ENCODE peak calls at places on chromosomes 11 and 22, in nine cellular contexts. One of them, this sample, is unnamed.

GRCh38 chr11:20360650-20361049 is 2.9 kb upstream of the HTATIP2 start:
- DNase-seq in transverse colon: peak; percentile 24
- DNase-seq in fibroblast of lung: peak; percentile 67
- DNase-seq in hepatocyte: no peak
- DNase-seq in cardiac muscle cell: no peak
- DNase-seq in mammary epithelial cell: peak; percentile 22
- DNase-seq in osteoblast: peak; percentile 41
- DNase-seq in thyroid gland: no peak
- DNase-seq in colonic mucosa: no peak
- DNase-seq in this sample: no peak

GRCh38 chr11:109512680-109513079 is 90.7 kb downstream of the C11orf87 start:
- DNase-seq in transverse colon: no peak
- DNase-seq in fibroblast of lung: no peak
- DNase-seq in hepatocyte: no peak
- DNase-seq in cardiac muscle cell: no peak
- DNase-seq in mammary epithelial cell: no peak
- DNase-seq in osteoblast: no peak
- DNase-seq in thyroid gland: no peak
- DNase-seq in colonic mucosa: no peak
- DNase-seq in this sample: no peak

GRCh38 chr22:19621372-19622060 is 92.8 kb upstream of the SEPTIN5 start:
- DNase-seq in transverse colon: no peak
- DNase-seq in fibroblast of lung: no peak
- DNase-seq in hepatocyte: no peak
- DNase-seq in cardiac muscle cell: no peak
- DNase-seq in mammary epithelial cell: no peak
- DNase-seq in osteoblast: peak; percentile 58
- DNase-seq in thyroid gland: peak; percentile 63
- DNase-seq in colonic mucosa: no peak
- DNase-seq in this sample: no peak

GRCh38 chr22:40183029-40183581 is 5.4 kb downstream of the TNRC6B start:
- DNase-seq in transverse colon: peak; percentile 33
- DNase-seq in fibroblast of lung: peak; percentile 80
- DNase-seq in hepatocyte: peak; percentile 80
- DNase-seq in cardiac muscle cell: peak; percentile 77
- DNase-seq in mammary epithelial cell: peak; percentile 50
- DNase-seq in osteoblast: peak; percentile 44
- DNase-seq in thyroid gland: no peak
- DNase-seq in colonic mucosa: no peak
- DNase-seq in this sample: no peak

GRCh38 chr11:27350503-27350902 is 12.5 kb downstream of the CCDC34 start:
- DNase-seq in transverse colon: no peak
- DNase-seq in fibroblast of lung: peak; percentile 63
- DNase-seq in hepatocyte: no peak
- DNase-seq in cardiac muscle cell: no peak
- DNase-seq in mammary epithelial cell: no peak
- DNase-seq in osteoblast: no peak
- DNase-seq in thyroid gland: no peak
- DNase-seq in colonic mucosa: no peak
- DNase-seq in this sample: no peak

GRCh38 chr11:123525072-123525471 is 95.0 kb downstream of the GRAMD1B start:
- DNase-seq in transverse colon: no peak
- DNase-seq in fibroblast of lung: no peak
- DNase-seq in hepatocyte: no peak
- DNase-seq in cardiac muscle cell: peak; percentile 9
- DNase-seq in mammary epithelial cell: no peak
- DNase-seq in osteoblast: peak; percentile 48
- DNase-seq in thyroid gland: no peak
- DNase-seq in colonic mucosa: no peak
- DNase-seq in this sample: no peak

GRCh38 chr22:42719656-42720262 is 911 bp downstream of the A4GALT start:
- DNase-seq in transverse colon: no peak
- DNase-seq in fibroblast of lung: no peak
- DNase-seq in hepatocyte: no peak
- DNase-seq in cardiac muscle cell: no peak
- DNase-seq in mammary epithelial cell: no peak
- DNase-seq in osteoblast: peak; percentile 85
- DNase-seq in thyroid gland: no peak
- DNase-seq in colonic mucosa: no peak
- DNase-seq in this sample: no peak

GRCh38 chr11:1042626-1043562 is 6.4 kb upstream of the MUC6 start:
- DNase-seq in transverse colon: no peak
- DNase-seq in fibroblast of lung: no peak
- DNase-seq in hepatocyte: no peak
- DNase-seq in cardiac muscle cell: no peak
- DNase-seq in mammary epithelial cell: no peak
- DNase-seq in osteoblast: peak; percentile 90
- DNase-seq in thyroid gland: no peak
- DNase-seq in colonic mucosa: no peak
- DNase-seq in this sample: peak; percentile 5

GRCh38 chr11:57123590-57123989 is 58.2 kb upstream of the LRRC55 start:
- DNase-seq in transverse colon: no peak
- DNase-seq in fibroblast of lung: no peak
- DNase-seq in hepatocyte: peak; percentile 17
- DNase-seq in cardiac muscle cell: no peak
- DNase-seq in mammary epithelial cell: no peak
- DNase-seq in osteoblast: no peak
- DNase-seq in thyroid gland: no peak
- DNase-seq in colonic mucosa: no peak
- DNase-seq in this sample: no peak

GRCh38 chr11:57126766-57127400 is 54.9 kb upstream of the LRRC55 start:
- DNase-seq in transverse colon: no peak
- DNase-seq in fibroblast of lung: no peak
- DNase-seq in hepatocyte: no peak
- DNase-seq in cardiac muscle cell: peak; percentile 41
- DNase-seq in mammary epithelial cell: no peak
- DNase-seq in osteoblast: no peak
- DNase-seq in thyroid gland: no peak
- DNase-seq in colonic mucosa: no peak
- DNase-seq in this sample: no peak

GRCh38 chr11:57121996-57122395 is 59.8 kb upstream of the LRRC55 start:
- DNase-seq in transverse colon: no peak
- DNase-seq in fibroblast of lung: no peak
- DNase-seq in hepatocyte: no peak
- DNase-seq in cardiac muscle cell: peak; percentile 37
- DNase-seq in mammary epithelial cell: no peak
- DNase-seq in osteoblast: no peak
- DNase-seq in thyroid gland: no peak
- DNase-seq in colonic mucosa: no peak
- DNase-seq in this sample: no peak

GRCh38 chr11:57124912-57125311 is 56.8 kb upstream of the LRRC55 start:
- DNase-seq in transverse colon: no peak
- DNase-seq in fibroblast of lung: no peak
- DNase-seq in hepatocyte: no peak
- DNase-seq in cardiac muscle cell: no peak
- DNase-seq in mammary epithelial cell: no peak
- DNase-seq in osteoblast: peak; percentile 5
- DNase-seq in thyroid gland: no peak
- DNase-seq in colonic mucosa: no peak
- DNase-seq in this sample: no peak

DNA sequence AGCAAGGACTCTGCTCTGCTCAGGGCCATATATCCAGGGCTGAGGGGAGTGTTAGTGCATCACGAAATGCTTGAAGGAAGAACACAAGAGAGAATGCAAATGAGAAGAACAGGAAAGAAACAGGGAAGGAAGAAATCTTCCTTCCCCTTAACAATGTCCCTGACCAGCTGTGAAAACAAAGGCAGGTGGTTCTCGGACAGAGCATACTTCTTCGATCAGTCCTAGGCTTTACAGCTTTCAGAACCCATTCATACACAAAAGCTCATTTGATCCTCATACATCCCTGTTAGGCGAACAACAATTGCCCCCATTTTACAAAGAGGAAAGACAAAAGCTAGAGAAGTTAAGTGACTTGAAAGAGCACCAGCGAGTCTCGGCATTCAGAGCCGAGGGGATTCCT is 57.3 kb upstream of the LRRC55 start:
- DNase-seq in transverse colon: no peak
- DNase-seq in fibroblast of lung: no peak
- DNase-seq in hepatocyte: no peak
- DNase-seq in cardiac muscle cell: no peak
- DNase-seq in mammary epithelial cell: no peak
- DNase-seq in osteoblast: peak; percentile 3
- DNase-seq in thyroid gland: no peak
- DNase-seq in colonic mucosa: no peak
- DNase-seq in this sample: no peak
- H3K36me3 ChIP-seq in transverse colon: no peaks in the 10 kb centered on the region
- H3K36me3 ChIP-seq in fibroblast of lung: no peaks in the 10 kb centered on the region
- H3K36me3 ChIP-seq in hepatocyte: no peaks in the 10 kb centered on the region
- H3K36me3 ChIP-seq in cardiac muscle cell: no peaks in the 10 kb centered on the region
- H3K36me3 ChIP-seq in mammary epithelial cell: no peaks in the 10 kb centered on the region
- H3K36me3 ChIP-seq in osteoblast: no peaks in the 10 kb centered on the region
- H3K36me3 ChIP-seq in thyroid gland: no peaks in the 10 kb centered on the region
- H3K36me3 ChIP-seq in colonic mucosa: no peaks in the 10 kb centered on the region
- H3K36me3 ChIP-seq in this sample: no peaks in the 10 kb centered on the region

DNA sequence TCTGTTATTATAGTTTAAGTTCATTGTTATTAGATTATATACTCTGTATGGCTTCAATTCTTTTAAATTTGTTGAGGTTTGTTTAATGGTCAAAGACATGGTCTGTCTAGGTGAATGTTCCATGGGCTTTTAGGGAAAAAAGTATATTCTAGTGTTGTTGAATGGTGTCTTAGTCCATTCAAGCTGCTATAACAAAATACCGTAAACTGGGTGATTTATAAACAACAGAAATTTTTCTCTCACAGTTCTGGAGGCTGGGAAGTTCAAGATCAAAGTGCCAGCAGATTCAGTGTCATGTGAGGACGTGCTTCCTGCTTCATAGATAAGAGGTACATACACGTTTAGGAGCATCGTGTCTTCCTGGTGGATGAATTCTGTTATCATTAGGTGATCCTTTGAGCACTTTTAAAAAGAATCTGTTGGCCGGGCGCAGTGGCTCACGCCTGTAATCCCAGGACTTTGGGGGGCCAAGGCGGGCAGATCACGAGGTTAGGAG is 26.2 kb downstream of the PPARA start:
- DNase-seq in transverse colon: no peak
- DNase-seq in fibroblast of lung: no peak
- DNase-seq in hepatocyte: no peak
- DNase-seq in cardiac muscle cell: no peak
- DNase-seq in mammary epithelial cell: no peak
- DNase-seq in osteoblast: no peak
- DNase-seq in thyroid gland: no peak
- DNase-seq in colonic mucosa: no peak
- DNase-seq in this sample: no peak
- H3K9me3 ChIP-seq in transverse colon: peaks cover 19% of the 10 kb centered on the region
- H3K9me3 ChIP-seq in fibroblast of lung: peaks cover 3% of the 10 kb centered on the region
- H3K9me3 ChIP-seq in hepatocyte: peaks cover 28% of the 10 kb centered on the region
- H3K9me3 ChIP-seq in cardiac muscle cell: no peaks in the 10 kb centered on the region
- H3K9me3 ChIP-seq in mammary epithelial cell: peaks cover 2% of the 10 kb centered on the region
- H3K9me3 ChIP-seq in osteoblast: peaks cover 10% of the 10 kb centered on the region
- H3K9me3 ChIP-seq in thyroid gland: no peaks in the 10 kb centered on the region
- H3K9me3 ChIP-seq in colonic mucosa: no peaks in the 10 kb centered on the region
- H3K9me3 ChIP-seq in this sample: no peaks in the 10 kb centered on the region

GRCh38 chr22:17319541-17319940 is 49.7 kb upstream of the CECR2 start:
- DNase-seq in transverse colon: no peak
- DNase-seq in fibroblast of lung: no peak
- DNase-seq in hepatocyte: no peak
- DNase-seq in cardiac muscle cell: peak; percentile 23
- DNase-seq in mammary epithelial cell: no peak
- DNase-seq in osteoblast: no peak
- DNase-seq in thyroid gland: peak; percentile 15
- DNase-seq in colonic mucosa: no peak
- DNase-seq in this sample: no peak

GRCh38 chr22:17318817-17319216 is 50.4 kb upstream of the CECR2 start:
- DNase-seq in transverse colon: no peak
- DNase-seq in fibroblast of lung: no peak
- DNase-seq in hepatocyte: no peak
- DNase-seq in cardiac muscle cell: peak; percentile 23
- DNase-seq in mammary epithelial cell: no peak
- DNase-seq in osteoblast: no peak
- DNase-seq in thyroid gland: peak; percentile 61
- DNase-seq in colonic mucosa: no peak
- DNase-seq in this sample: no peak

GRCh38 chr22:17315310-17315709 is 54.0 kb upstream of the CECR2 start:
- DNase-seq in transverse colon: no peak
- DNase-seq in fibroblast of lung: no peak
- DNase-seq in hepatocyte: no peak
- DNase-seq in cardiac muscle cell: no peak
- DNase-seq in mammary epithelial cell: no peak
- DNase-seq in osteoblast: no peak
- DNase-seq in thyroid gland: no peak
- DNase-seq in colonic mucosa: no peak
- DNase-seq in this sample: no peak

GRCh38 chr22:17313591-17313990 is 55.7 kb upstream of the CECR2 start:
- DNase-seq in transverse colon: no peak
- DNase-seq in fibroblast of lung: no peak
- DNase-seq in hepatocyte: no peak
- DNase-seq in cardiac muscle cell: no peak
- DNase-seq in mammary epithelial cell: no peak
- DNase-seq in osteoblast: no peak
- DNase-seq in thyroid gland: no peak
- DNase-seq in colonic mucosa: no peak
- DNase-seq in this sample: no peak

GRCh38 chr22:17314472-17314871 is 54.8 kb upstream of the CECR2 start:
- DNase-seq in transverse colon: no peak
- DNase-seq in fibroblast of lung: no peak
- DNase-seq in hepatocyte: no peak
- DNase-seq in cardiac muscle cell: no peak
- DNase-seq in mammary epithelial cell: no peak
- DNase-seq in osteoblast: no peak
- DNase-seq in thyroid gland: peak; percentile 71
- DNase-seq in colonic mucosa: no peak
- DNase-seq in this sample: no peak
- H3K27ac ChIP-seq in transverse colon: no peak overlapping the region
- H3K27ac ChIP-seq in fibroblast of lung: no peak overlapping the region
- H3K27ac ChIP-seq in hepatocyte: no peak overlapping the region
- H3K27ac ChIP-seq in cardiac muscle cell: no peak overlapping the region
- H3K27ac ChIP-seq in mammary epithelial cell: no peak overlapping the region
- H3K27ac ChIP-seq in osteoblast: no peak overlapping the region
- H3K27ac ChIP-seq in thyroid gland: no peak overlapping the region
- H3K27ac ChIP-seq in colonic mucosa: no peak overlapping the region
- H3K27ac ChIP-seq in this sample: no peak overlapping the region

GRCh38 chr22:24095816-24096215 is 84.7 kb downstream of the CABIN1 start:
- DNase-seq in transverse colon: no peak
- DNase-seq in fibroblast of lung: no peak
- DNase-seq in hepatocyte: no peak
- DNase-seq in cardiac muscle cell: no peak
- DNase-seq in mammary epithelial cell: no peak
- DNase-seq in osteoblast: peak; percentile 66
- DNase-seq in thyroid gland: no peak
- DNase-seq in colonic mucosa: no peak
- DNase-seq in this sample: no peak

GRCh38 chr22:24099661-24100060 is 81.6 kb upstream of the SUSD2 start:
- DNase-seq in transverse colon: no peak
- DNase-seq in fibroblast of lung: no peak
- DNase-seq in hepatocyte: no peak
- DNase-seq in cardiac muscle cell: no peak
- DNase-seq in mammary epithelial cell: no peak
- DNase-seq in osteoblast: no peak
- DNase-seq in thyroid gland: peak; percentile 71
- DNase-seq in colonic mucosa: no peak
- DNase-seq in this sample: peak; percentile 43

GRCh38 chr22:24094966-24095365 is 83.9 kb downstream of the CABIN1 start:
- DNase-seq in transverse colon: no peak
- DNase-seq in fibroblast of lung: no peak
- DNase-seq in hepatocyte: no peak
- DNase-seq in cardiac muscle cell: no peak
- DNase-seq in mammary epithelial cell: no peak
- DNase-seq in osteoblast: no peak
- DNase-seq in thyroid gland: no peak
- DNase-seq in colonic mucosa: no peak
- DNase-seq in this sample: no peak

GRCh38 chr22:24096401-24097115 is 84.7 kb upstream of the SUSD2 start:
- DNase-seq in transverse colon: no peak
- DNase-seq in fibroblast of lung: no peak
- DNase-seq in hepatocyte: no peak
- DNase-seq in cardiac muscle cell: no peak
- DNase-seq in mammary epithelial cell: no peak
- DNase-seq in osteoblast: no peak
- DNase-seq in thyroid gland: no peak
- DNase-seq in colonic mucosa: no peak
- DNase-seq in this sample: no peak

DNA sequence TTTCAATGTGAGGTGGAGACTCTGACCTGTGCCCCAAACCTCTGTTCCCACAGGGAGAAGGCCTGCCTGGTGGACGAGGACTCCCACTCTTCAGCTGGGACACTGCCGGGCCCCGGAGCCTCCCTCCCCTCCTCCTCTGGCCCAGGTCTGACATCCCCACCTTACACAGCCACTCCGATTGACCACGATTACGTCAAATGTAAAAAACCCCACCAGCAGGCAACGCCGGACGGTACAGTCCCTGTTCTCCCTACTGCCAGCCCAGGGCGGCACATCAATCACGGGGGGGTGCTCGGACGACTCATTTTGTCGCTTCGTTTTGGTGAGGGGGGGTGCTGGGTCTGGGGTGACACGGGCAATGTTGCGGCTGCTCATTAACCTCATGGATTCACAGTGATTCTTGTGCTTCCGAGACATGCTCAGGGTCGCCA is 83.3 kb upstream of the SUSD2 start:
- DNase-seq in transverse colon: no peak
- DNase-seq in fibroblast of lung: no peak
- DNase-seq in hepatocyte: no peak
- DNase-seq in cardiac muscle cell: no peak
- DNase-seq in mammary epithelial cell: no peak
- DNase-seq in osteoblast: no peak
- DNase-seq in thyroid gland: no peak
- DNase-seq in colonic mucosa: no peak
- DNase-seq in this sample: no peak
- H3K36me3 ChIP-seq in transverse colon: peaks cover 16% of the 10 kb centered on the region
- H3K36me3 ChIP-seq in fibroblast of lung: peaks cover 15% of the 10 kb centered on the region
- H3K36me3 ChIP-seq in hepatocyte: no peaks in the 10 kb centered on the region
- H3K36me3 ChIP-seq in cardiac muscle cell: peaks cover 4% of the 10 kb centered on the region
- H3K36me3 ChIP-seq in mammary epithelial cell: peaks cover 14% of the 10 kb centered on the region
- H3K36me3 ChIP-seq in osteoblast: peaks cover 48% of the 10 kb centered on the region
- H3K36me3 ChIP-seq in thyroid gland: peaks cover 61% of the 10 kb centered on the region
- H3K36me3 ChIP-seq in colonic mucosa: peaks cover 6% of the 10 kb centered on the region
- H3K36me3 ChIP-seq in this sample: peaks cover 94% of the 10 kb centered on the region

This sample was measured in heart right ventricle.